ENCODE peak calls at places on chromosomes 3 and 15, in seven cellular contexts. C is right lobe of liver, Y is sigmoid colon, K is right cardiac atrium, J is ovary, S is upper lobe of left lung, Z is GM23248. G is an unnamed sample.

GRCh38 chr3:168620854-168621253 is 525.1 kb upstream of the GOLIM4 start:
- DNase-seq in C (peak; percentile 31), Y (no peak), K (no peak), J (no peak), S (no peak), Z (peak; percentile 32), G (peak; percentile 57)

GRCh38 chr3:4350789-4351163 is 47.6 kb downstream of the SETMAR start:
- DNase-seq in C (no peak), Y (no peak), K (no peak), J (peak; percentile 46), S (peak; percentile 34), Z (peak; percentile 79), G (peak; percentile 77)

GRCh38 chr3:130757751-130758150 is 11.1 kb upstream of the PIK3R4 start:
- DNase-seq in C (no peak), Y (no peak), K (no peak), J (no peak), S (no peak), Z (no peak), G (no peak)

GRCh38 chr3:72134989-72135451 is 350.1 kb upstream of the PROK2 start:
- DNase-seq in C (no peak), Y (no peak), K (no peak), J (no peak), S (no peak), Z (no peak), G (no peak)

GRCh38 chr3:149134560-149134959 is 5.1 kb downstream of the HPS3 start:
- DNase-seq in C (no peak), Y (no peak), K (no peak), J (no peak), S (no peak), Z (peak; percentile 13), G (no peak)

GRCh38 chr3:72335458-72336050 is 512.7 kb downstream of the SHQ1 start:
- DNase-seq in C (no peak), Y (no peak), K (no peak), J (no peak), S (no peak), Z (peak; percentile 43), G (no peak)

GRCh38 chr3:127413871-127414270 is 126.0 kb upstream of the PRR20G start:
- DNase-seq in C (no peak), Y (no peak), K (no peak), J (no peak), S (peak; percentile 11), Z (no peak), G (no peak)

GRCh38 chr15:68989876-68990754 is 24.4 kb upstream of the NOX5 start:
- DNase-seq in C (no peak), Y (no peak), K (no peak), J (no peak), S (no peak), Z (no peak), G (no peak)

GRCh38 chr3:102180291-102180931 is 254.4 kb upstream of the ZPLD1 start:
- DNase-seq in C (no peak), Y (no peak), K (no peak), J (no peak), S (no peak), Z (peak; percentile 91), G (no peak)

GRCh38 chr15:67829647-67830504 is 4.6 kb downstream of the SKOR1 start:
- DNase-seq in C (no peak), Y (peak; percentile 45), K (no peak), J (no peak), S (no peak), Z (no peak), G (no peak)

GRCh38 chr3:111471851-111472250 is 70.1 kb upstream of the CD96 start:
- DNase-seq in C (no peak), Y (no peak), K (no peak), J (no peak), S (no peak), Z (peak; percentile 9), G (no peak)

GRCh38 chr15:27399236-27399635 is 428.3 kb downstream of the GABRG3 start:
- DNase-seq in C (no peak), Y (no peak), K (no peak), J (no peak), S (no peak), Z (no peak), G (no peak)

GRCh38 chr3:64163755-64164148 is 61.5 kb downstream of the PRICKLE2 start:
- DNase-seq in C (no peak), Y (no peak), K (no peak), J (no peak), S (no peak), Z (peak; percentile 98), G (no peak)

GRCh38 chr15:99433026-99433756 is 132.6 kb upstream of the MEF2A start:
- DNase-seq in C (no peak), Y (peak; percentile 64), K (peak; percentile 66), J (peak; percentile 29), S (peak; percentile 48), Z (peak; percentile 47), G (no peak)

GRCh38 chr3:101381809-101382208 is 61.4 kb upstream of the IMPG2 start:
- DNase-seq in C (no peak), Y (no peak), K (no peak), J (no peak), S (no peak), Z (peak; percentile 75), G (no peak)

GRCh38 chr3:17825298-17825697 is 82.9 kb upstream of the TBC1D5 start:
- DNase-seq in C (no peak), Y (no peak), K (no peak), J (no peak), S (no peak), Z (no peak), G (no peak)

GRCh38 chr3:186722457-186722856 is 5.3 kb downstream of the KNG1 start:
- DNase-seq in C (no peak), Y (no peak), K (no peak), J (no peak), S (no peak), Z (peak; percentile 14), G (no peak)

GRCh38 chr15:90300988-90301715 is 35.7 kb downstream of the NGRN start:
- DNase-seq in C (peak; percentile 53), Y (peak; percentile 76), K (peak; percentile 88), J (peak; percentile 33), S (peak; percentile 49), Z (peak; percentile 51), G (peak; percentile 80)

GRCh38 chr3:147030274-147030673 is 376.1 kb downstream of the ZIC4 start:
- DNase-seq in C (no peak), Y (no peak), K (no peak), J (no peak), S (no peak), Z (no peak), G (no peak)

GRCh38 chr3:194851254-194851653 is 165.6 kb downstream of the FAM43A start:
- DNase-seq in C (peak; percentile 66), Y (no peak), K (no peak), J (no peak), S (no peak), Z (no peak), G (no peak)

GRCh38 chr3:145812396-145812795 is 348.6 kb downstream of the PLOD2 start:
- DNase-seq in C (no peak), Y (no peak), K (no peak), J (no peak), S (no peak), Z (no peak), G (no peak)

GRCh38 chr15:38555686-38556334 is 8.8 kb downstream of the RASGRP1 start:
- DNase-seq in C (no peak), Y (no peak), K (no peak), J (no peak), S (no peak), Z (peak; percentile 86), G (no peak)

GRCh38 chr3:114867828-114868498 is 279.1 kb downstream of the ZBTB20 start:
- DNase-seq in C (no peak), Y (no peak), K (no peak), J (no peak), S (no peak), Z (no peak), G (no peak)

GRCh38 chr3:144018776-144019175 is 47.2 kb downstream of the DIPK2A start:
- DNase-seq in C (no peak), Y (no peak), K (no peak), J (no peak), S (no peak), Z (peak; percentile 87), G (no peak)

GRCh38 chr3:171757377-171758034 is 52.8 kb downstream of the PLD1 start:
- DNase-seq in C (no peak), Y (no peak), K (no peak), J (no peak), S (no peak), Z (no peak), G (no peak)
- H3K4me3 ChIP-seq in C (no peak overlapping the region), Y (no peak overlapping the region), K (no peak overlapping the region), J (no peak overlapping the region), S (no peak overlapping the region), Z (no peak overlapping the region), G (no peak overlapping the region)

DNA sequence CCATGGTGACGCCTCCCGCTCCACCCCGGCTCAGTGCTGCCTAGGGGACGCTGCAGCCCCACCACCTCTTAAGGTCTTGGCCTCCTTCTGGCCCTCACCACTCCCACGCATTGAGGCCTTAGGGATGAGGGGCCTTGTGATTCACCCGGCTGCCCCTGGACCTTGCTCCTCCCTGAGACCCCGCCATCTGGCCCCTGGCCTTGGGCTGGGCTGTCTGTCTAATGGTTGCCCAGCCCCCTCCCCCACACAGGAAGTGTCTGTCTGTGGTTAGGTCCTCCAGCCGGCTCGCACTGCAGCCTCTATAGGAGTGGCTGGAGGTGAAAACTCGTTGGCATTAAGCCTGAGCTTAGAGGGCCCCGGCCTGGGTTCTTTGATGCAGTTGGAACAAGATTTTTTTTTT is 21.5 kb upstream of the MTHFS start:
- DNase-seq in C (no peak), Y (no peak), K (no peak), J (no peak), S (no peak), Z (no peak), G (no peak)
- H3K9me3 ChIP-seq in C (peaks cover 12% of the 10 kb centered on the region), Y (peaks cover 21% of the 10 kb centered on the region), K (peaks cover 3% of the 10 kb centered on the region), J (no peaks in the 10 kb centered on the region), S (peaks cover 78% of the 10 kb centered on the region), Z (peaks cover 7% of the 10 kb centered on the region), G (no peaks in the 10 kb centered on the region)

DNA sequence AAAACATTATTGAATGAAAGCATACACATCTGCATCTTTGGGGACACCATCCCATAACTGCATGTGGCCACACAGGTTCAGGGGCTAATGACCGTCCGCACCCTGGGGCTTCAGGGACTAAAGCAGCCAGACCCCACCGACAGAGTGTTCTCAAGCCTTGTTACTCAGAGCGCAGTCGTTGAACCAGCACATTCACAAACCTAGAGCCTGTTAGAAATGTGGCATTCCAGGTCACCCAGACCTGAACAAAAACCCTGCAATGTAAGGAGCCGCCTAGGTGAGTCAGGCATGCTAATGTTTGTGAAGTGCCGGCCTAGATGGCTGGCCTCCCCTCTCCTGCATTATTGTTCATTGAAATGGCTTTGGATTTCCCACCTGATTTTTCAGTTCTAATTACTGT is 52.3 kb upstream of the HACD2 start:
- DNase-seq in C (no peak), Y (peak; percentile 50), K (no peak), J (no peak), S (no peak), Z (no peak), G (no peak)
- H3K27ac ChIP-seq in C (no peak overlapping the region), Y (peak overlapping the region; percentile 89), K (no peak overlapping the region), J (no peak overlapping the region), S (no peak overlapping the region), Z (no peak overlapping the region), G (peak overlapping the region; percentile 81)

GRCh38 chr15:58585668-58586461 is 154.1 kb downstream of the LIPC start:
- DNase-seq in C (no peak), Y (no peak), K (no peak), J (no peak), S (no peak), Z (no peak), G (no peak)
- H3K4me3 ChIP-seq in C (no peak overlapping the region), Y (no peak overlapping the region), K (no peak overlapping the region), J (no peak overlapping the region), S (no peak overlapping the region), Z (no peak overlapping the region), G (no peak overlapping the region)

G was measured in testis.